ENCODE peak calls at places on chromosomes 16 and 17, in four cellular contexts. T is HCT116, A is HepG2, V is SK-N-SH. L is an unnamed sample.

GRCh38 chr17:42846594-42847280 is 2.4 kb downstream of the AOC2 start:
- DNase-seq in T (no peak), A (peak), V (no peak), L (no peak)

GRCh38 chr17:81390029-81390428 is 5.2 kb upstream of the BAHCC1 start:
- DNase-seq in V (no peak), T (no peak), A (no peak), L (no peak)

GRCh38 chr16:72015124-72015523 is 6.6 kb downstream of the DHODH start:
- DNase-seq in T (no peak), A (no peak), V (no peak), L (no peak)

GRCh38 chr16:53636978-53637377 is 66.7 kb downstream of the RPGRIP1L start:
- DNase-seq in A (no peak), V (no peak), T (no peak), L (no peak)

GRCh38 chr17:19248923-19249574 is 11.9 kb downstream of the EPN2 start:
- DNase-seq in T (no peak), V (no peak), A (no peak), L (no peak)

GRCh38 chr17:64005734-64006167 is 7.6 kb downstream of the PRR29 start:
- DNase-seq in T (no peak), A (peak), V (peak), L (peak)

GRCh38 chr16:11614587-11615175 is 28.0 kb upstream of the LITAF start:
- DNase-seq in V (no peak), T (no peak), A (no peak), L (no peak)

GRCh38 chr17:45052052-45052772 is 780 bp upstream of the DCAKD start:
- DNase-seq in A (peak), V (peak), T (no peak), L (peak)

GRCh38 chr16:88316151-88316550 is 66.6 kb upstream of the ZNF469 start:
- DNase-seq in A (no peak), V (no peak), T (no peak), L (no peak)

GRCh38 chr17:29390856-29391631 is 881 bp downstream of the TAOK1 start:
- DNase-seq in A (peak), T (no peak), V (peak), L (peak)

GRCh38 chr17:22102177-22102576 is 409.9 kb downstream of the KCNJ18 start:
- DNase-seq in A (no peak), V (no peak), T (no peak), L (no peak)

DNA sequence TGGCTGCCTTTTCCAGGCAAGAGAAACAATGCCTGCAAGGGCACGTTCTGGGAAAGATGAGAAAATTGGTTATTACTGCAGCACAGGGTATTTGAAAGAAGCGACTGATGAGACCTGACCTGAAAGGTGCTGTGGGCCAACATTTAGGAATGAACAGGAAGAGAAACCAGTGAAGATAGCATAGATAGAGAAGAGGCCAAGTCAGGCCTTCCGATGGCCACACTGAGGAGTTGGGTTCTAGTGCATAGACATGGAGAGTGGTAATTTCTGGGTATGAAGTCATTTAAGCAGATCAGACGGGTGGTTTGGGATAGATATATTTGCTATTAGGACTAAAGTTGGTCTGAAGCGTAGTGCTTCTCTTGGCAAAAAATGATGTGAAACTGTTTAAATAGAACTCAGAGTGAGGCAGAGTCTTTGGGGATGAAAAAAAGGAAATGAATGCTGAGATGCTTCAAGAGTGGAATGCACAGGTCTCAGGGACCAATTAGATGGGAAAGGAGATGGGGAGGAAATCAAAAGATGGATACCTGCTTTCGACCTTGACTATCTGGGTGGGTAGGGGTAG is 11.3 kb upstream of the CCL2 start:
- DNase-seq in T (no peak), A (no peak), V (no peak), L (no peak)
- TF ChIP-seq ELF1 in T (no peak), A (no peak), V (no peak), L (no peak)

GRCh38 chr16:80935691-80936090 is 71.0 kb downstream of the CMC2 start:
- DNase-seq in T (no peak), V (no peak), A (no peak), L (no peak)

GRCh38 chr16:80931661-80931984 is 75.1 kb downstream of the CMC2 start:
- DNase-seq in V (no peak), A (no peak), T (no peak), L (no peak)

GRCh38 chr16:80936410-80936809 is 70.3 kb downstream of the CMC2 start:
- DNase-seq in T (no peak), V (no peak), A (no peak), L (no peak)

GRCh38 chr16:80932725-80933124 is 74.0 kb downstream of the CMC2 start:
- DNase-seq in V (peak), T (no peak), A (no peak), L (no peak)

GRCh38 chr16:80931985-80932720 is 74.5 kb downstream of the CMC2 start:
- DNase-seq in V (peak), T (no peak), A (peak), L (peak)
- TF ChIP-seq MAX in V (no peak), T (no peak), A (peak), L (no peak)

GRCh38 chr17:59423137-59423703 is 91.8 kb downstream of the YPEL2 start:
- DNase-seq in A (peak), T (peak), V (no peak), L (peak)
- TF ChIP-seq ELF1 in A (no peak), T (no peak), V (no peak), L (no peak)

GRCh38 chr16:31355701-31356100 is 725 bp downstream of the ITGAX start:
- DNase-seq in T (no peak), A (no peak), V (no peak), L (no peak)
- TF ChIP-seq MAX in T (no peak), A (no peak), V (no peak), L (no peak)

DNA sequence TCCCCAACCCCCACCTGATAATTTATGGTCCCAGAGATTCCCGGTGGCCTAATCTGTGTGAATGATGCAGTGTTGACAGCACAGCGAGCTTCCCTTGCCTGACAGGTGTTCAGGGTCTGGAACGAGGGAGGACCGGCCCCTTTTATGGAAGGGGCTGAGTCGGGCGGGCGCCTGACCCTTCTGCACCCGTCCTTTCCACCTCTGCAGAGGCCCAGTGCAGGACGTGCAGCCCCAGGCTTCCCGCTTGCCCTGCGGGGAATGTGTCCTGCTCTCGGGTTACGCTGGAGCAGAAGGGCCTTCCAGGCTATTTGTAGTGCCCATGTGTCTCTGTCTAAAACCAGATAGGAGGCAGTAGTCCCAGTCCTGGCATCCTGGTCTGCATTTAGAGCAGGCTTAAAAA is 16.2 kb downstream of the SMTNL2 start:
- DNase-seq in V (peak), A (no peak), T (no peak), L (no peak)
- TF ChIP-seq ELF1 in V (no peak), A (no peak), T (no peak), L (no peak)

DNA sequence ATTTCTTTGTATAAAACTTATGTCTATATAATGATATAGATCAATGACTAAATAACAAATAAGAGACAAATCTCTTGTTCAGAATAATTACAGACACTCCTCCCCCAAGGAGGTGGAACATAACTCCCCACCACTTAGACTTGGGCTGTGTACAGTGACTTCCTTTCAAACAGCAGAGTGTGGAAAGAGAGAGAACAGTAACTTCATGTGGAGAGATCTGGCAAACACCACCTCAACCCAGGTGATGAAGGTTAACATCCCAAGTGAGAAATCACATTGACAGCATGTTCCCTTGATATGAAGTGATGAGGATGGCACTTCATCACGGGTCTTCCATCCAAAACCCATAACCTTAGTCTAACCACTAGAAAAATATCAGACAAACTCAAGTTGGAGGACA is 169.3 kb downstream of the PARN start:
- DNase-seq in T (no peak), V (no peak), A (no peak), L (no peak)
- TF ChIP-seq MAX in T (no peak), V (no peak), A (no peak), L (no peak)

GRCh38 chr16:85286066-85286712 is 173.9 kb upstream of the CIBAR2 start:
- DNase-seq in A (no peak), T (no peak), V (peak), L (no peak)
- TF ChIP-seq ELF1 in A (no peak), T (no peak), V (no peak), L (no peak)

DNA sequence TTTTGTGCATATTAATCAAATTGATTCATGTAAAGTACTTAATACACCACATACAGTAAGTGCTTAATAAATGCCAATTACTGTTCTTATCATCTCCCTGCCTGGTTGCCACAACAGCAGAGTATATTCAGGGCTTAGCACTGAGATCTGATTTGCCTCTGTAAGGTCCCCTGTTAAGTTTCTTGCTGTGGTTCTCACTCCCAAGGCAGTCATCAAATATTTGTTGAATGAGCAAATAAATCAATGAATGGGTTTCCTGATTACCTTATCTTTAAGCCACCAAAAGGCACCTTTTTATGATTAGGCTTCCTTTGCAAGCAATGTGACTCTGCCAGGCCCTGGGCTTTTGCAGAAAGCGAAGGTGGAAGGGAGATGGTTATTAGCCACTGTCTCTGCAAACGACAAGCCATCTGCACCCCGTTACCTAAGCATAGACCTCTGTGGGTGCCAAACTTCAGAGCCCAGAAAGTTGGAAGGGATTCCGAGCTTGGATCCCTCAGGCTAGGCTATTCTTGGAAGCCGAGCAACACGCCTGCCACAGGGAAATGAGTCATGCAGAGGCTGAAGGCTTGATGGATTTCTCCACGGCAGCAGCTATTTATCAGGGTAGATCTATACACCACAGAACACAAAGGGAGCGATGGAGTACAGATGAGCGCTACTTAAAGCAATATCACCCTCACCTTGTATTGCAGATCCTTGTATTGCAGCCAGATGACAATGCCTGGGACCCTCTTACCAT is 102.0 kb downstream of the GRIN2A start:
- DNase-seq in V (peak), A (no peak), T (peak), L (peak)
- TF ChIP-seq MAX in V (no peak), A (no peak), T (no peak), L (no peak)